ENCODE peak calls at places on chromosomes 1 and 21, in six cellular contexts. D, S, R, W, G and Y are unnamed samples.

GRCh38 chr1:37875833-37876232 is 16.4 kb upstream of the MTF1 start:
- DNase-seq in D (no peak), S (no peak), R (no peak), W (no peak), G (no peak), Y (no peak)

GRCh38 chr1:192539450-192540132 is 36.0 kb upstream of the RGS1 start:
- DNase-seq in D (no peak), S (peak; percentile 81), R (peak; percentile 91), W (peak; percentile 68), G (no peak), Y (peak; percentile 87)

GRCh38 chr1:201554789-201555592 is 16.1 kb downstream of the NAV1 start:
- DNase-seq in D (no peak), S (no peak), R (no peak), W (no peak), G (no peak), Y (no peak)

GRCh38 chr1:172567720-172568119 is 34.8 kb downstream of the SUCO start:
- DNase-seq in D (no peak), S (no peak), R (no peak), W (no peak), G (no peak), Y (no peak)

GRCh38 chr1:28815533-28815932 is 3.6 kb downstream of the OPRD1 start:
- DNase-seq in D (no peak), S (no peak), R (no peak), W (no peak), G (peak; percentile 36), Y (no peak)

GRCh38 chr1:94854458-94855306 is 34.5 kb downstream of the SLC44A3 start:
- DNase-seq in D (peak; percentile 78), S (peak; percentile 84), R (peak; percentile 84), W (peak; percentile 84), G (peak; percentile 75), Y (peak; percentile 90)

GRCh38 chr21:37790905-37791304 is 125.4 kb downstream of the KCNJ6 start:
- DNase-seq in D (no peak), S (no peak), R (no peak), W (no peak), G (no peak), Y (no peak)

GRCh38 chr1:89762431-89762800 is 58.4 kb upstream of the LRRC8D start:
- DNase-seq in D (peak; percentile 22), S (no peak), R (no peak), W (no peak), G (peak; percentile 13), Y (no peak)

GRCh38 chr1:37549341-37549740 is 4.8 kb downstream of the SNIP1 start:
- DNase-seq in D (no peak), S (no peak), R (no peak), W (no peak), G (no peak), Y (no peak)

GRCh38 chr1:10216148-10216749 is 5.9 kb downstream of the KIF1B start:
- DNase-seq in D (no peak), S (no peak), R (no peak), W (no peak), G (no peak), Y (no peak)

GRCh38 chr1:36420409-36420808 is 22.7 kb upstream of the LSM10 start:
- DNase-seq in D (no peak), S (no peak), R (no peak), W (no peak), G (no peak), Y (peak; percentile 8)

GRCh38 chr1:226886142-226886901 is 15.9 kb downstream of the PSEN2 start:
- DNase-seq in D (no peak), S (no peak), R (no peak), W (no peak), G (no peak), Y (no peak)